ENCODE peak calls at places on chromosome 17, in ten cellular contexts. One of them, this sample, is unnamed.

GRCh38 chr17:11921296-11921695 is 76.0 kb downstream of the ZNF18 start:
- DNase-seq in suprapubic skin: no peak
- DNase-seq in CD8-positive, alpha-beta memory T cell: no peak
- DNase-seq in WTC11: no peak
- DNase-seq in amniotic stem cell: no peak
- DNase-seq in stimulated activated CD8-positive, alpha-beta memory T cell treated with anti-CD3 and anti-CD28 coated beads, Interleukin-4, amount 100 ng/mL, for 1 hour: no peak
- DNase-seq in mucosa of descending colon: no peak
- DNase-seq in AML-193: no peak
- DNase-seq in cardiac muscle cell: no peak
- DNase-seq in breast epithelium: no peak
- DNase-seq in this sample: no peak

GRCh38 chr17:78121801-78122220 is 6.7 kb downstream of the TMC6 start:
- DNase-seq in suprapubic skin: no peak
- DNase-seq in CD8-positive, alpha-beta memory T cell: no peak
- DNase-seq in WTC11: no peak
- DNase-seq in amniotic stem cell: no peak
- DNase-seq in stimulated activated CD8-positive, alpha-beta memory T cell treated with anti-CD3 and anti-CD28 coated beads, Interleukin-4, amount 100 ng/mL, for 1 hour: no peak
- DNase-seq in mucosa of descending colon: no peak
- DNase-seq in AML-193: no peak
- DNase-seq in cardiac muscle cell: no peak
- DNase-seq in breast epithelium: no peak
- DNase-seq in this sample: no peak

GRCh38 chr17:9986754-9987382 is 81.8 kb upstream of the RCVRN start:
- DNase-seq in suprapubic skin: peak
- DNase-seq in CD8-positive, alpha-beta memory T cell: no peak
- DNase-seq in WTC11: no peak
- DNase-seq in amniotic stem cell: no peak
- DNase-seq in stimulated activated CD8-positive, alpha-beta memory T cell treated with anti-CD3 and anti-CD28 coated beads, Interleukin-4, amount 100 ng/mL, for 1 hour: no peak
- DNase-seq in mucosa of descending colon: no peak
- DNase-seq in AML-193: no peak
- DNase-seq in cardiac muscle cell: no peak
- DNase-seq in breast epithelium: no peak
- DNase-seq in this sample: no peak

GRCh38 chr17:14014647-14015046 is 54.7 kb upstream of the COX10 start:
- DNase-seq in suprapubic skin: no peak
- DNase-seq in CD8-positive, alpha-beta memory T cell: no peak
- DNase-seq in WTC11: no peak
- DNase-seq in amniotic stem cell: no peak
- DNase-seq in stimulated activated CD8-positive, alpha-beta memory T cell treated with anti-CD3 and anti-CD28 coated beads, Interleukin-4, amount 100 ng/mL, for 1 hour: no peak
- DNase-seq in mucosa of descending colon: no peak
- DNase-seq in AML-193: no peak
- DNase-seq in cardiac muscle cell: no peak
- DNase-seq in breast epithelium: no peak
- DNase-seq in this sample: no peak

GRCh38 chr17:72850410-72850809 is 242.1 kb downstream of the SLC39A11 start:
- DNase-seq in suprapubic skin: no peak
- DNase-seq in CD8-positive, alpha-beta memory T cell: no peak
- DNase-seq in WTC11: no peak
- DNase-seq in amniotic stem cell: no peak
- DNase-seq in stimulated activated CD8-positive, alpha-beta memory T cell treated with anti-CD3 and anti-CD28 coated beads, Interleukin-4, amount 100 ng/mL, for 1 hour: no peak
- DNase-seq in mucosa of descending colon: no peak
- DNase-seq in AML-193: no peak
- DNase-seq in cardiac muscle cell: no peak
- DNase-seq in breast epithelium: no peak
- DNase-seq in this sample: no peak

GRCh38 chr17:16492613-16493290 is 759 bp upstream of the LRRC75A start:
- DNase-seq in suprapubic skin: no peak
- DNase-seq in CD8-positive, alpha-beta memory T cell: no peak
- DNase-seq in WTC11: no peak
- DNase-seq in amniotic stem cell: no peak
- DNase-seq in stimulated activated CD8-positive, alpha-beta memory T cell treated with anti-CD3 and anti-CD28 coated beads, Interleukin-4, amount 100 ng/mL, for 1 hour: no peak
- DNase-seq in mucosa of descending colon: no peak
- DNase-seq in AML-193: no peak
- DNase-seq in cardiac muscle cell: no peak
- DNase-seq in breast epithelium: no peak
- DNase-seq in this sample: no peak

GRCh38 chr17:76635039-76635438 is 8.5 kb downstream of the ST6GALNAC1 start:
- DNase-seq in suprapubic skin: no peak
- DNase-seq in CD8-positive, alpha-beta memory T cell: no peak
- DNase-seq in WTC11: no peak
- DNase-seq in amniotic stem cell: no peak
- DNase-seq in stimulated activated CD8-positive, alpha-beta memory T cell treated with anti-CD3 and anti-CD28 coated beads, Interleukin-4, amount 100 ng/mL, for 1 hour: no peak
- DNase-seq in mucosa of descending colon: no peak
- DNase-seq in AML-193: no peak
- DNase-seq in cardiac muscle cell: no peak
- DNase-seq in breast epithelium: no peak
- DNase-seq in this sample: no peak

GRCh38 chr17:64596439-64596838 is 65.7 kb downstream of the SMURF2 start:
- DNase-seq in suprapubic skin: no peak
- DNase-seq in CD8-positive, alpha-beta memory T cell: no peak
- DNase-seq in WTC11: no peak
- DNase-seq in amniotic stem cell: no peak
- DNase-seq in stimulated activated CD8-positive, alpha-beta memory T cell treated with anti-CD3 and anti-CD28 coated beads, Interleukin-4, amount 100 ng/mL, for 1 hour: no peak
- DNase-seq in mucosa of descending colon: no peak
- DNase-seq in AML-193: no peak
- DNase-seq in cardiac muscle cell: no peak
- DNase-seq in breast epithelium: no peak
- DNase-seq in this sample: no peak

GRCh38 chr17:75601057-75601987 is 13.7 kb downstream of the MYO15B start:
- DNase-seq in suprapubic skin: no peak
- DNase-seq in CD8-positive, alpha-beta memory T cell: peak
- DNase-seq in WTC11: peak
- DNase-seq in amniotic stem cell: no peak
- DNase-seq in stimulated activated CD8-positive, alpha-beta memory T cell treated with anti-CD3 and anti-CD28 coated beads, Interleukin-4, amount 100 ng/mL, for 1 hour: peak
- DNase-seq in mucosa of descending colon: peak
- DNase-seq in AML-193: peak
- DNase-seq in cardiac muscle cell: peak
- DNase-seq in breast epithelium: no peak
- DNase-seq in this sample: peak

GRCh38 chr17:49996495-49997255 is 1.7 kb upstream of the DLX3 start:
- DNase-seq in suprapubic skin: peak
- DNase-seq in CD8-positive, alpha-beta memory T cell: peak
- DNase-seq in WTC11: peak
- DNase-seq in amniotic stem cell: no peak
- DNase-seq in stimulated activated CD8-positive, alpha-beta memory T cell treated with anti-CD3 and anti-CD28 coated beads, Interleukin-4, amount 100 ng/mL, for 1 hour: peak
- DNase-seq in mucosa of descending colon: peak
- DNase-seq in AML-193: peak
- DNase-seq in cardiac muscle cell: peak
- DNase-seq in breast epithelium: no peak
- DNase-seq in this sample: peak